ENCODE peak calls at places on chromosomes 5 and 9, in five cellular contexts. One of them, this sample, is unnamed.

GRCh38 chr9:92663126-92663525 is 6.8 kb downstream of the IPPK start:
- DNase-seq in lower lobe of right lung: no peak
- DNase-seq in fibroblast of the aortic adventitia: no peak
- DNase-seq in HTR-8/SVneo: no peak
- DNase-seq in IMR-90: no peak
- DNase-seq in this sample: no peak

GRCh38 chr9:98009926-98010325 is 26.8 kb downstream of the ANP32B start:
- DNase-seq in lower lobe of right lung: no peak
- DNase-seq in fibroblast of the aortic adventitia: peak; percentile 70
- DNase-seq in HTR-8/SVneo: no peak
- DNase-seq in IMR-90: peak; percentile 18
- DNase-seq in this sample: no peak

GRCh38 chr5:60024104-60024503 is 130.6 kb upstream of the PDE4D start:
- DNase-seq in lower lobe of right lung: no peak
- DNase-seq in fibroblast of the aortic adventitia: no peak
- DNase-seq in HTR-8/SVneo: no peak
- DNase-seq in IMR-90: no peak
- DNase-seq in this sample: no peak

GRCh38 chr5:135486131-135486530 is 34.0 kb upstream of the TIFAB start:
- DNase-seq in lower lobe of right lung: no peak
- DNase-seq in fibroblast of the aortic adventitia: no peak
- DNase-seq in HTR-8/SVneo: no peak
- DNase-seq in IMR-90: no peak
- DNase-seq in this sample: no peak

GRCh38 chr5:133688386-133688785 is 76.0 kb upstream of the FSTL4 start:
- DNase-seq in lower lobe of right lung: no peak
- DNase-seq in fibroblast of the aortic adventitia: no peak
- DNase-seq in HTR-8/SVneo: no peak
- DNase-seq in IMR-90: no peak
- DNase-seq in this sample: no peak

GRCh38 chr5:7976411-7977190 is 107.7 kb downstream of the MTRR start:
- DNase-seq in lower lobe of right lung: no peak
- DNase-seq in fibroblast of the aortic adventitia: no peak
- DNase-seq in HTR-8/SVneo: no peak
- DNase-seq in IMR-90: peak; percentile 2
- DNase-seq in this sample: no peak

GRCh38 chr9:136644343-136644592 is 18.4 kb upstream of the EGFL7 start:
- DNase-seq in lower lobe of right lung: peak; percentile 96
- DNase-seq in fibroblast of the aortic adventitia: peak; percentile 67
- DNase-seq in HTR-8/SVneo: no peak
- DNase-seq in IMR-90: peak; percentile 22
- DNase-seq in this sample: no peak

GRCh38 chr5:122863240-122863639 is 17.8 kb downstream of the SNX24 start:
- DNase-seq in lower lobe of right lung: no peak
- DNase-seq in fibroblast of the aortic adventitia: no peak
- DNase-seq in HTR-8/SVneo: no peak
- DNase-seq in IMR-90: no peak
- DNase-seq in this sample: no peak

GRCh38 chr5:148104226-148104625 is 40.4 kb downstream of the SPINK5 start:
- DNase-seq in lower lobe of right lung: no peak
- DNase-seq in fibroblast of the aortic adventitia: no peak
- DNase-seq in HTR-8/SVneo: no peak
- DNase-seq in IMR-90: no peak
- DNase-seq in this sample: no peak

GRCh38 chr5:150508828-150509227 is 897 bp downstream of the NDST1 start:
- DNase-seq in lower lobe of right lung: no peak
- DNase-seq in fibroblast of the aortic adventitia: no peak
- DNase-seq in HTR-8/SVneo: no peak
- DNase-seq in IMR-90: no peak
- DNase-seq in this sample: no peak

GRCh38 chr5:50352390-50352789 is 88.7 kb downstream of the EMB start:
- DNase-seq in lower lobe of right lung: no peak
- DNase-seq in fibroblast of the aortic adventitia: no peak
- DNase-seq in HTR-8/SVneo: no peak
- DNase-seq in IMR-90: no peak
- DNase-seq in this sample: no peak

GRCh38 chr9:137140151-137141012 is 1.4 kb downstream of the GRIN1 start:
- DNase-seq in lower lobe of right lung: no peak
- DNase-seq in fibroblast of the aortic adventitia: no peak
- DNase-seq in HTR-8/SVneo: no peak
- DNase-seq in IMR-90: no peak
- DNase-seq in this sample: no peak

GRCh38 chr9:37987467-37987981 is 81.5 kb downstream of the SHB start:
- DNase-seq in lower lobe of right lung: no peak
- DNase-seq in fibroblast of the aortic adventitia: no peak
- DNase-seq in HTR-8/SVneo: no peak
- DNase-seq in IMR-90: no peak
- DNase-seq in this sample: no peak

GRCh38 chr9:21434202-21435014 is 5.8 kb upstream of the IFNA1 start:
- DNase-seq in lower lobe of right lung: no peak
- DNase-seq in fibroblast of the aortic adventitia: peak; percentile 83
- DNase-seq in HTR-8/SVneo: peak; percentile 7
- DNase-seq in IMR-90: peak; percentile 73
- DNase-seq in this sample: peak; percentile 66

GRCh38 chr5:138874241-138874640 is 894 bp downstream of the LRRTM2 start:
- DNase-seq in lower lobe of right lung: no peak
- DNase-seq in fibroblast of the aortic adventitia: peak; percentile 26
- DNase-seq in HTR-8/SVneo: no peak
- DNase-seq in IMR-90: peak; percentile 27
- DNase-seq in this sample: peak; percentile 78

GRCh38 chr5:130335116-130335515 is 430.9 kb downstream of the CHSY3 start:
- DNase-seq in lower lobe of right lung: no peak
- DNase-seq in fibroblast of the aortic adventitia: peak; percentile 7
- DNase-seq in HTR-8/SVneo: no peak
- DNase-seq in IMR-90: no peak
- DNase-seq in this sample: no peak

GRCh38 chr5:118253401-118254061 is 734.8 kb downstream of the DTWD2 start:
- DNase-seq in lower lobe of right lung: no peak
- DNase-seq in fibroblast of the aortic adventitia: no peak
- DNase-seq in HTR-8/SVneo: no peak
- DNase-seq in IMR-90: no peak
- DNase-seq in this sample: peak; percentile 85

GRCh38 chr9:9003184-9003583 is 1203.6 kb upstream of the DMAC1 start:
- DNase-seq in lower lobe of right lung: no peak
- DNase-seq in fibroblast of the aortic adventitia: peak; percentile 22
- DNase-seq in HTR-8/SVneo: no peak
- DNase-seq in IMR-90: no peak
- DNase-seq in this sample: peak; percentile 33